ENCODE peak calls at places on chromosomes 4 and X, in six cellular contexts. R is GM12878, Q is GM23338, L is HCT116, G is K562, P is HepG2. B is an unnamed sample.

GRCh38 chrX:155052738-155053498 is 18.0 kb downstream of the CMC4 start:
- DNase-seq in R (no peak), Q (no peak), L (no peak), G (no peak), P (no peak), B (no peak)

GRCh38 chr4:75004755-75005668 is 72.1 kb downstream of the PARM1 start:
- DNase-seq in R (peak), Q (no peak), L (no peak), G (no peak), P (no peak), B (no peak)

GRCh38 chrX:135977611-135978010 is 3.8 kb upstream of the MMGT1 start:
- DNase-seq in R (no peak), Q (no peak), L (no peak), G (no peak), P (no peak), B (peak)

GRCh38 chr4:15479089-15479912 is 9.6 kb downstream of the CC2D2A start:
- DNase-seq in R (no peak), Q (peak), L (peak), G (peak), P (peak), B (peak)

GRCh38 chr4:86974481-86975050 is 39.8 kb downstream of the AFF1 start:
- DNase-seq in R (no peak), Q (no peak), L (no peak), G (no peak), P (no peak), B (no peak)

GRCh38 chr4:76447326-76447954 is 12.4 kb downstream of the SHROOM3 start:
- DNase-seq in R (no peak), Q (no peak), L (no peak), G (no peak), P (no peak), B (no peak)

GRCh38 chrX:103254921-103255455 is at the start of gene TCEAL8:
- DNase-seq in R (peak), Q (peak), L (peak), G (peak), P (peak), B (peak)

GRCh38 chrX:48794993-48795501 is 6.8 kb upstream of the HDAC6 start:
- DNase-seq in R (no peak), Q (no peak), L (no peak), G (peak), P (no peak), B (peak)

GRCh38 chr4:189974056-189974455 is 33.4 kb downstream of the FRG1 start:
- DNase-seq in R (no peak), Q (peak), L (peak), G (peak), P (peak), B (peak)

GRCh38 chr4:6951880-6952381 is 42.3 kb downstream of the TBC1D14 start:
- DNase-seq in R (no peak), Q (no peak), L (no peak), G (peak), P (no peak), B (no peak)

GRCh38 chrX:133838761-133839676 is 146.4 kb downstream of the GPC3 start:
- DNase-seq in R (no peak), Q (peak), L (peak), G (peak), P (no peak), B (peak)

GRCh38 chr4:47011189-47011518 is 17.8 kb upstream of the GABRA4 start:
- DNase-seq in R (no peak), Q (no peak), L (no peak), G (no peak), P (no peak), B (no peak)

GRCh38 chrX:134670241-134670811 is 12.1 kb upstream of the PLAC1 start:
- DNase-seq in R (no peak), Q (peak), L (no peak), G (no peak), P (peak), B (peak)

GRCh38 chr4:94603170-94603747 is 151.5 kb downstream of the PDLIM5 start:
- DNase-seq in R (no peak), Q (no peak), L (no peak), G (no peak), P (no peak), B (peak)

GRCh38 chrX:16012250-16012649 is 111.1 kb upstream of the GRPR start:
- DNase-seq in R (no peak), Q (no peak), L (no peak), G (no peak), P (no peak), B (no peak)

GRCh38 chr4:52368895-52369294 is 290.2 kb downstream of the USP46 start:
- DNase-seq in R (no peak), Q (no peak), L (no peak), G (no peak), P (peak), B (no peak)

GRCh38 chr4:83767017-83767541 is 231.2 kb downstream of the GPAT3 start:
- DNase-seq in R (no peak), Q (no peak), L (no peak), G (no peak), P (no peak), B (no peak)

GRCh38 chr4:83772680-83773079 is 236.8 kb downstream of the GPAT3 start:
- DNase-seq in R (no peak), Q (peak), L (no peak), G (no peak), P (no peak), B (no peak)

GRCh38 chr4:83768146-83768545 is 232.2 kb downstream of the GPAT3 start:
- DNase-seq in R (no peak), Q (no peak), L (no peak), G (no peak), P (no peak), B (no peak)

DNA sequence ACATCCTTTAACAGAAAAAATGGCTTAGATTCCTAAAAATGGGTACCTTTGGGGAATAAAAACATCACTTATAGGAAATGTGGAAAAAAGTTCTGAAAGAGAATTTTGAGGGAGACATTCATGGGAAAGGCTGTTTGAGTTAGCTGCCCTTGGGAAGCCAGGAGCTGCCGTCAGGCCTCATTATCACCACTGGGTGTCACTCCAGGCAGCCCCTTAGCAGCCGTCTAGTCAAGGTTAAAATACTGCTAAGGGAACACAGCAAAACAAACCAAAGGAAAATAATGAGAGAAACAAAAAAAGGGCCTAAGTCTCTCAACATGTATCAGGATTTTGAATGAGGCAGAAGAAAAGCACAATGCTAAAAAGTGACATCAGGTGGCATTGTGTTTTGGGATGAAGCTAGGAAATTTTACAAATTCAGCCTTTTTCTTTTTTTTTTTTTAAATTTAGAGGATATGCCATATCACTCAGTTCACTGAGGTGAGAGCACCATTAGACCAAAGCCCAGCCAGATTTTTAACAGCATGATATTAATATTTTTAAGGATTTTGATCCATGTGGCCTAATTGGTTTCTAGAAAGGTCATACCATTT is 235.3 kb downstream of the GPAT3 start:
- DNase-seq in R (no peak), Q (peak), L (peak), G (peak), P (peak), B (peak)
- TF ChIP-seq REST in R (no peak), Q (no peak), L (no peak), G (no peak), P (no peak), B (no peak)

GRCh38 chr4:8328866-8329559 is 59.5 kb downstream of the HTRA3 start:
- DNase-seq in R (no peak), Q (no peak), L (no peak), G (no peak), P (no peak), B (no peak)

GRCh38 chr4:8330821-8331566 is 61.4 kb downstream of the HTRA3 start:
- DNase-seq in R (no peak), Q (no peak), L (no peak), G (no peak), P (no peak), B (no peak)

GRCh38 chr4:8329560-8329858 is 60.0 kb downstream of the HTRA3 start:
- DNase-seq in R (no peak), Q (no peak), L (no peak), G (no peak), P (no peak), B (no peak)

GRCh38 chr4:8331567-8331955 is 62.0 kb downstream of the HTRA3 start:
- DNase-seq in R (no peak), Q (no peak), L (no peak), G (no peak), P (no peak), B (no peak)

GRCh38 chr4:8329859-8330761 is 60.6 kb downstream of the HTRA3 start:
- DNase-seq in R (no peak), Q (no peak), L (no peak), G (no peak), P (no peak), B (no peak)
- TF ChIP-seq REST in R (no peak), Q (no peak), L (no peak), G (no peak), P (no peak), B (no peak)

GRCh38 chr4:84179413-84179812 is 319.7 kb downstream of the NKX6-1 start:
- DNase-seq in R (no peak), Q (no peak), L (no peak), G (no peak), P (no peak), B (no peak)
- TF ChIP-seq REST in R (no peak), Q (no peak), L (no peak), G (no peak), P (no peak), B (no peak)

GRCh38 chr4:83036991-83037390 is 2.0 kb downstream of the COPS4 start:
- DNase-seq in R (no peak), Q (no peak), L (no peak), G (no peak), P (no peak), B (no peak)
- TF ChIP-seq REST in R (no peak), Q (no peak), L (no peak), G (no peak), P (no peak), B (no peak)

DNA sequence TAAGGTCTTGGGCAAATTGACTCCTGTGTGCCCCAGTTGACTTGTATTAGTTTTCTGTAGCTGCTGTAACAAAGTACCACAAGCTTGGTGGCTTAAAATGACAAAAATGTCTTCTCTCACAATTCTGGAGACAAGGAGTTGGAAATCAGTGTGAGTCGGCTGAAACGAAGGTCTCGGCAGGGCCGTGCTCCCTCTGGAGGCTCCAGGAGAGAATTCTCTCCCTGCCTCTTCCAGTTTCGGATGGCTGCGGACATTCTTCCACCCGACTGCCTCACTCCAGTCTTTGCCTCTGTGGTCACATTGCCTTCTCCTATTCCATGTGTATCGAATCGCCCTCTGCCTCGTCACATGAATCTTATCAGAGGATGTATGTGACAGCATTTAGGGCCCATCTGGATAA is 66.0 kb upstream of the PHOX2B start:
- DNase-seq in R (no peak), Q (peak), L (no peak), G (no peak), P (no peak), B (no peak)
- TF ChIP-seq REST in R (no peak), Q (no peak), L (no peak), G (no peak), P (no peak), B (no peak)

B was measured in A549.